ENCODE peak calls at places on chromosomes 12 and 14, in four cellular contexts. B is K562, E is ovary, W is A549. S is an unnamed sample.

GRCh38 chr14:93045965-93046695 is 69.6 kb downstream of the ITPK1 start:
- DNase-seq in E (no peak), W (no peak), B (peak), S (no peak)

GRCh38 chr14:96136361-96136760 is 68.3 kb upstream of the BDKRB2 start:
- DNase-seq in W (peak), B (no peak), E (no peak), S (no peak)

GRCh38 chr14:24895243-24895583 is 154.7 kb downstream of the STXBP6 start:
- DNase-seq in E (no peak), B (no peak), W (no peak), S (no peak)

GRCh38 chr14:73269729-73270651 is 32.7 kb downstream of the PAPLN start:
- DNase-seq in B (no peak), W (no peak), E (peak), S (no peak)

GRCh38 chr12:78271546-78271945 is 440.9 kb downstream of the NAV3 start:
- DNase-seq in W (no peak), B (no peak), E (no peak), S (no peak)

GRCh38 chr14:101927859-101928258 is 36.5 kb upstream of the DYNC1H1 start:
- DNase-seq in B (peak), E (peak), W (no peak), S (peak)

GRCh38 chr12:105330938-105331804 is 680 bp downstream of the C12orf75 start:
- DNase-seq in E (no peak), W (peak), B (no peak), S (peak)

GRCh38 chr12:120292661-120293531 is at the start of gene RNU4-1:
- DNase-seq in B (peak), E (peak), W (peak), S (peak)

GRCh38 chr14:66099931-66100330 is 386.2 kb upstream of the CCDC196 start:
- DNase-seq in B (no peak), E (no peak), W (no peak), S (no peak)

GRCh38 chr12:60172266-60172665 is 576.4 kb downstream of the SLC16A7 start:
- DNase-seq in E (no peak), W (no peak), B (no peak), S (no peak)

GRCh38 chr14:104536942-104537612 is 42.5 kb upstream of the C14orf180 start:
- DNase-seq in W (peak), B (no peak), E (no peak), S (no peak)

GRCh38 chr14:35215110-35215872 is 76.9 kb upstream of the PSMA6 start:
- DNase-seq in E (no peak), B (peak), W (peak), S (peak)

GRCh38 chr12:4164591-4165558 is 108.7 kb upstream of the CCND2 start:
- DNase-seq in B (no peak), W (no peak), E (no peak), S (peak)

GRCh38 chr12:102429211-102429610 is 51.2 kb downstream of the IGF1 start:
- DNase-seq in E (no peak), B (no peak), W (no peak), S (no peak)

GRCh38 chr12:70983692-70984091 is 63.2 kb upstream of the PTPRR start:
- DNase-seq in E (no peak), B (no peak), W (no peak), S (no peak)

GRCh38 chr14:92690171-92691011 is 58.0 kb downstream of the LGMN start:
- DNase-seq in B (peak), E (no peak), W (peak), S (peak)

GRCh38 chr12:40063424-40063823 is 42.5 kb downstream of the SLC2A13 start:
- DNase-seq in E (no peak), B (no peak), W (no peak), S (no peak)

GRCh38 chr14:68473050-68473449 is 319.8 kb downstream of the ZFP36L1 start:
- DNase-seq in E (no peak), W (no peak), B (no peak), S (no peak)

GRCh38 chr12:96617178-96617577 is 127.8 kb downstream of the CFAP54 start:
- DNase-seq in B (peak), E (no peak), W (peak), S (peak)

GRCh38 chr14:80275208-80275850 is 64.0 kb upstream of the DIO2 start:
- DNase-seq in B (no peak), E (no peak), W (no peak), S (no peak)

GRCh38 chr12:67802723-67803122 is 154.2 kb downstream of the DYRK2 start:
- DNase-seq in W (no peak), B (no peak), E (no peak), S (no peak)

GRCh38 chr14:104528496-104528895 is 51.1 kb upstream of the C14orf180 start:
- DNase-seq in B (no peak), W (no peak), E (no peak), S (no peak)

GRCh38 chr14:21825147-21825743 is 151.6 kb upstream of the OR4E1 start:
- DNase-seq in W (peak), B (peak), E (no peak), S (peak)

GRCh38 chr12:16076553-16076952 is 165.4 kb downstream of the DERA start:
- DNase-seq in W (peak), E (no peak), B (no peak), S (peak)

GRCh38 chr12:22743700-22744099 is 118.7 kb downstream of the ETNK1 start:
- DNase-seq in E (no peak), B (no peak), W (no peak), S (no peak)

GRCh38 chr12:80632835-80633234 is 74.6 kb upstream of the MYF6 start:
- DNase-seq in W (peak), B (no peak), E (no peak), S (peak)

GRCh38 chr12:6943719-6944380 is at the start of the genes C12orf57 and RNU7-1:
- DNase-seq in W (peak), B (peak), E (peak), S (peak)
- TF ChIP-seq POLR2A in W (peak), B (peak), E (peak), S (peak)

GRCh38 chr14:76204436-76205230 is 52.9 kb downstream of the GPATCH2L start:
- DNase-seq in W (no peak), E (no peak), B (no peak), S (no peak)

GRCh38 chr14:76205708-76206107 is 54.0 kb downstream of the GPATCH2L start:
- DNase-seq in B (no peak), E (no peak), W (no peak), S (no peak)

GRCh38 chr14:76201162-76201561 is 49.4 kb downstream of the GPATCH2L start:
- DNase-seq in W (peak), B (no peak), E (no peak), S (no peak)

GRCh38 chr14:76208340-76208739 is 56.6 kb downstream of the GPATCH2L start:
- DNase-seq in B (no peak), E (no peak), W (no peak), S (no peak)

DNA sequence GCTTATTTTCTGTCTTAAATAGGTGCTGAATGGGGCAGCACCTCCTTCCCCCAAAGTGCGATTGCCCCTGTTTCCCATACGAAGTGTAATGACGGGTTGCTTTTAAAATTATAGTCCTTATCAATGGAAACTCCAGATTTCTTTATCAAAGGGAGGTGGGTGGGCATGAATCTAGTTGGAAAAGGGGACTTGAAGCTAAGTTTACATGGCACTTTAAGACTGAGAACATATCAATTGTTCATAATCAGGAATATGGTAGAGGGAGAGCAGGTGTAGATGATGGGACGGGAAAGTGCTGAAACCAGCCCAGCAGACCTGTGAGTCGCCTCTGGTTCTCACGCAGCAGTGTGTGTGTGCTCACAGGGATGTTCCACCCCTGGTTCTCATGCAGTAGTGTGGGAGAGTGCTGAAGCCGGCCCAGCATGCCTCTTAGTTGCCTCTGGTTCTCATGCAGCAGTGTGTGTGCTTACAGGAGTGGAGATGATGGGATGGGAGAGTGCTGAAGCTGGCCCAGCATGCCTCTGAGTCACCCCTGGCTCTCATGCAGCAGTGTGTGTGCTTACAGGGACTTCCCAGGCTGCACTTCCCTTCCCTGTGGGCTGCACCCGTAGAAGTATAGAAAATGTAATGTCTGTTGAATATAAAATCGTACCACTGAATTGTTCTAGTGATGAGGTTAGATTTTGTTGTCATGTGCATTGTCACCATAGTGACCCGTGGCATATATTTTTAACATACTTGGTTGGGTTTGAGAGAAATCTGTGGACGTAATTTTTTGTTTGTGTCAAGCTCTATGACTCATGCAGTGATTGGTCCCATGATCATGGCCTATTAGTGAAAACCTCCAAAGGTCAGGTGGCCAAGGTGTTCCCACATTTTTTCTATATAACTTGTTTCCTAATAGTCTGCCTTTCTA is 51.6 kb downstream of the GPATCH2L start:
- DNase-seq in E (peak), W (peak), B (no peak), S (no peak)
- TF ChIP-seq POLR2A in E (no peak), W (no peak), B (no peak), S (no peak)

DNA sequence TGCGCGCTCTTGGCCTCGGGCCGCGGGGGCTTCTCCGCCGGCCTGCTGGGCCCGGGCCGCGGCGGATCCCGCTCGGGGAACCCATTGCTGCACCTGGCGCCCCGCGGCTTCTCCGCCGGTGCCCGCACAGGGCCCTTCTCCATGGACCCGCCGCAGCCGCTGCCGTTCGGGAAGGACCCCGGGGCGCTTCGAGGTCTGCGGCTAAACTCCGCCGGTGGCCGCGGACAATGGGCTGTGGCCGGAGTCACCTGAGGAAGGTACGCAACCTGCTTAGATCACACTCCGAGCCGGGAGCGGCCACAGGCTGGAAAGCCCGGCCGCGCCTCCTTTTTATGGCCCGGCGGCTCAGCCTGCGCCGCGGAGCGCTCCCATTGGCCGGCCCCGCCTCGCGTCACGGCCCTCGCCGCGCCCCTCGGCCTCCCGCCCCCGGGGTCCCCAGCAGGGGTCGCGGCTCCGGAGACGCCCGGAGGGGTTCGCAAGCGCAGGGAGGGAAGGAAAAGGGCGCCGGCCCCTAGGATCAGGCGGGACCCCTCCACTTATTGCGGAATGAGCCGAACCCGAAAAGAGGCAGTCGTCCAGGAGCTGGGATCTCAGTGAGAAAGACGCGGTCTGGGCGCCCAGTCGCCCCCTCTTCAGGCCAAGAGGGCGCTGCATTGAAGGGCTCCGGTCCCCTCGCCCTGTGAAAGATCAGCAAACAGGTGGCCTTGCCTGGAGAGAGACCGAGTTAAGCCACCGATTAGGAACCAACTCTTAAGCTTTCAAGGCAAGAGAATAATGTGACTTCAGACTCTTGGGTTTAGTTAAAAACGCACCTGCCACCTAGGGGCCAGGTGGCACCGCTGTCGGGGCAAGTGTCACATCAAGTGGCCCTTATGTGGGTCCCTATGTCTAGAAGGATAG is at the start of gene GCH1:
- DNase-seq in W (peak), E (peak), B (peak), S (peak)
- TF ChIP-seq POLR2A in W (peak), E (peak), B (peak), S (peak)

DNA sequence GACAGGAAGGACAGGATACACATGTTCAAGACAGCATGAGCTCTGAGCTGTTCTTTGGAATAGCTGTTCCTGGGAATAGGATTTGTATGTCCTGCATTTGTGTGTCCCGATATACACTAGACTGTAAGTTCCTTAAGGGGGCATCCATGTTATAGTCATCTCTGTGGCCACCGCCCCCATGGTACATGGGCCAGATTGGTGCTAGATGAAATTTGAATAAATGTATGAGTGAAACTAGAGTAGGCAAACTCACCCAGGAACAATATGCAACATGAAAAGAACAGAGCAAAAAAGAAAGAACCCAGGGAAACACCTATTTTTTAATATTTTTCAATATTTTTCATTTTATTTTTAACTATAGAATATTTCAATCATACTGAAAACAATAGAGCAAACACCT is 25.1 kb upstream of the KRT77 start:
- DNase-seq in B (no peak), W (no peak), E (no peak), S (no peak)
- TF ChIP-seq POLR2A in B (no peak), W (no peak), E (no peak), S (no peak)

GRCh38 chr14:75522224-75522764 is at the start of gene BATF:
- DNase-seq in B (no peak), E (no peak), W (no peak), S (peak)
- TF ChIP-seq POLR2A in B (no peak), E (no peak), W (no peak), S (peak)

GRCh38 chr12:111405856-111406473 is at the start of gene SH2B3:
- DNase-seq in B (peak), W (no peak), E (peak), S (no peak)
- TF ChIP-seq POLR2A in B (peak), W (no peak), E (peak), S (peak)

GRCh38 chr14:100376751-100377171 is 53.6 kb downstream of the SLC25A47 start:
- DNase-seq in W (peak), B (no peak), E (no peak), S (peak)

GRCh38 chr14:100374891-100375272 is 51.7 kb downstream of the SLC25A47 start:
- DNase-seq in E (no peak), B (no peak), W (no peak), S (peak)

GRCh38 chr14:100375963-100376735 is 53.0 kb downstream of the SLC25A47 start:
- DNase-seq in W (peak), B (peak), E (peak), S (peak)

GRCh38 chr14:100374270-100374669 is 51.1 kb downstream of the SLC25A47 start:
- DNase-seq in E (no peak), B (no peak), W (no peak), S (peak)

DNA sequence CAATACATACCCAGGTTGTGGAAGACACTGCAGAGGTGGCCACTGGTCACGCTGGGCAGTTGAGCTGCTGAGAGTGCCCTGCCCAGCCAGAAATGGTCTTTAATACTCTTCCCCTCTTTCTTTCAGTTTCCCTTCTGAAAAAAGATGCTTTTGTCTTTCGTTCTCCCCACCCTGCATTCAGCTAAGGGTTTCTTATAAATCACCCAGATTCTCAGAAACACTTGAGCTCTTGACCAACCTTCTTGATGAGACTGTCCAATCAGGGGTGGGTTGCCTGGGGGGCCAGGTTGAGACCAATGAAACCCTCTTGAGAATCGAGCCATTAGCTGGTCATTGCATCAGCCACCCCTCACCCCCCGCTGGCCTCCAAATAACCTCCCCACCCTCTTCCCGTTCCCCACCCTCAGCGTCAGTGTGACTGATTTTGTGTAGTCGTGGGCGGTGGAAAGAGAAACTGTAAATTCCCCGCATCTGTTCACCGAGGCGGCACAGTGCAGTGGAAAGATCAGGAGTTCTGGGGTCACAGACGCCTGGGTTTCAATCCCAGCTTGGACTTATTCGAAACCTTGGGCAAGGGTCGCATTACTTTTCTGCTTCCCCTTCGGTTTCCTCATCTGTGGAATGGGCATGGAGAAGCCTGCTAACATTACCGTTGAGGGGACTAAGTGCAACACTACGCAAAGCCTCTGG is 52.3 kb downstream of the SLC25A47 start:
- DNase-seq in E (peak), B (peak), W (peak), S (peak)
- TF ChIP-seq POLR2A in E (no peak), B (peak), W (no peak), S (no peak)

GRCh38 chr12:57078519-57079404 is at the start of gene NEMP1:
- DNase-seq in B (peak), E (peak), W (peak), S (peak)
- TF ChIP-seq POLR2A in B (peak), E (no peak), W (peak), S (peak)

DNA sequence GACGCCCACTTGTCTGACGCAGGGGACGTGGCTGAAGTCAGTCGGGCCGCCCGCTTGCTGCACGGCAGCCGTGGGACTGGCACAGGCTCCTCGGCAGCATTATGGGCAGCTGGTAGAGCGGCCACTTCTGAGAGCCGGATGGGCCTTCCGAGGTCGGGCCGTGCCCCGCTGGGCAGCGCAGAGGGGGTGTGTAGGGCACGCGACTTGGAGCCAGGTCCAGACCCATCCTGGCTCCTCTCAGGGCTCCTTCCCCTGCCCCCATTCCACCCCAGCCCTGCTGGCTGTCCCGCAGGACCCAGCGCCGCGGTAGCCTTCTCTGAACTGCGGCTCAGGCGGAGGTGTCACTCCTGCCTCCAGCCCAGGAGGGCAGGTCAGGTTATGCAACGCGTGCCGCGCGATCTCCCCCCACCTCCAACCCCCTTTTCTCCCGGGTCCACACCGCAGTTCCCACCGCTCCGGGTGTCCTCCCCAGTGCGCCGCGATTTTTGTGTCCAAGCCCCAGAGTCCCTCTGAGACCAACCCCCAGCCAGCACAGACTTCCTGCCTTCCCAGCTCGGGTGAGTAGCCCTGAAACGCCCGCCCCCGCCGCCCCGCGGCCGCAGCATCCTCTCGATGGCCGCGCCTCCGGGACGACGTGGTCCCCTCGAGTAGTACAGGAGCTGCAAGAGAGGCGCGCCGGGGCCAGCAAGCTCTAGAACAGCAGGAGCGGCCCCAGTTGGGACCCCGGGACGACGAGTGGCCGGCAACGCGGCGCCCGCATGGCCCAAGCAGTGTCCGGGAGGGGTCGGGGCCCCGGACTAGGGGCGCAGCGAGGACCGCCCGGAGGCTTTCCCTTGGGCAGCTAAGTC is 41.1 kb upstream of the CAPRIN2 start:
- DNase-seq in E (peak), W (peak), B (peak), S (peak)
- TF ChIP-seq POLR2A in E (no peak), W (peak), B (no peak), S (peak)

S was measured in NB4.